ENCODE peak calls at places on chromosomes 4 and X, in seven cellular contexts. L is effector memory CD4-positive, alpha-beta T cell; R is Caco-2; K is CD4-positive, alpha-beta memory T cell; M is ascending aorta; O is transverse colon; Q is RWPE2. A is an unnamed sample. For H3K4me1, the result is how much of the 10 kb centered on the place peaks cover.

GRCh38 chr4:52057196-52057595 is 6.1 kb downstream of the SPATA18 start:
- DNase-seq in L (no peak), R (no peak), K (no peak), M (no peak), O (no peak), Q (no peak), A (no peak)

GRCh38 chr4:94305468-94306225 is 37.0 kb downstream of the HPGDS start:
- DNase-seq in L (no peak), R (no peak), K (no peak), M (no peak), O (no peak), Q (no peak), A (no peak)

GRCh38 chr4:119300072-119300387 is 21.9 kb downstream of the FABP2 start:
- DNase-seq in L (peak), R (peak), K (no peak), M (no peak), O (peak), Q (no peak), A (no peak)

GRCh38 chrX:18351774-18352173 is 2.7 kb downstream of the SCML2 start:
- DNase-seq in L (no peak), R (no peak), K (no peak), M (no peak), O (no peak), Q (no peak), A (no peak)

GRCh38 chrX:9730752-9731151 is 34.9 kb downstream of the GPR143 start:
- DNase-seq in L (no peak), R (no peak), K (no peak), M (no peak), O (no peak), Q (no peak), A (no peak)

GRCh38 chr4:47945930-47946726 is 31.7 kb upstream of the NFXL1 start:
- DNase-seq in L (no peak), R (no peak), K (no peak), M (no peak), O (no peak), Q (no peak), A (no peak)

GRCh38 chr4:112752061-112752460 is 115.1 kb downstream of the LARP7 start:
- DNase-seq in L (no peak), R (no peak), K (no peak), M (no peak), O (no peak), Q (no peak), A (no peak)

GRCh38 chrX:47380268-47380667 is 9.9 kb downstream of the ZNF157 start:
- DNase-seq in L (peak), R (no peak), K (peak), M (no peak), O (peak), Q (no peak), A (no peak)

GRCh38 chrX:28205905-28206304 is 224.7 kb upstream of the DCAF8L1 start:
- DNase-seq in L (no peak), R (no peak), K (no peak), M (no peak), O (no peak), Q (no peak), A (no peak)

GRCh38 chrX:132022115-132022862 is 813 bp upstream of the STK26 start:
- DNase-seq in L (no peak), R (peak), K (peak), M (no peak), O (peak), Q (no peak), A (no peak)

GRCh38 chr4:127533028-127533700 is 99.6 kb upstream of the INTU start:
- DNase-seq in L (no peak), R (no peak), K (no peak), M (no peak), O (peak), Q (no peak), A (no peak)

GRCh38 chr4:58286335-58286734 is 1176.2 kb upstream of the IGFBP7 start:
- DNase-seq in L (no peak), R (no peak), K (no peak), M (no peak), O (no peak), Q (no peak), A (no peak)

GRCh38 chrX:84729809-84730208 is 227.6 kb upstream of the HDX start:
- DNase-seq in L (no peak), R (peak), K (peak), M (no peak), O (no peak), Q (no peak), A (no peak)

GRCh38 chr4:140238353-140239041 is 84.5 kb upstream of the MAML3 start:
- DNase-seq in L (no peak), R (no peak), K (no peak), M (peak), O (peak), Q (no peak), A (peak)

GRCh38 chr4:140237616-140238352 is 83.8 kb upstream of the MAML3 start:
- DNase-seq in L (no peak), R (no peak), K (no peak), M (peak), O (peak), Q (no peak), A (peak)

GRCh38 chr4:140236649-140237160 is 82.7 kb upstream of the MAML3 start:
- DNase-seq in L (no peak), R (no peak), K (no peak), M (no peak), O (no peak), Q (no peak), A (no peak)

GRCh38 chr4:140240237-140240636 is 86.3 kb upstream of the MAML3 start:
- DNase-seq in L (no peak), R (no peak), K (no peak), M (no peak), O (no peak), Q (no peak), A (no peak)

DNA sequence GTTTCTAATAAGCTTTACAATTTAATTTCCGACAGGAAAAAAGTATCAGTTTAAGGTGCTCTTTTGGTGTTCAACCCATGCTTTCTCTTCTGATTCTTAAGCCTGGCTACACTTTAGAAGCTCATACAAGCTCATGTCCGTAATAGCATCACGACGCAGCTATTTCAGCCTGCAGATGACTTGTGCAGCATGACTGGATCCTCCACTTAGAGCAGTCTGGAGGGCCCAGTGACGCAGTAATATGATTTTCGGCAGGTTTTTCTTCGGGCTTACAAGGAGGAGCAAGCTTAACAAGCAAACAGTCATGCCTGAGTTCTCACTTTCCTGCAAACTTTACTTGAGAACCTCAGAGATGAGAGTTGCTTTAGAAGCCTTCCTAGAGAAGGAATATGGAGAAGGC is 85.3 kb upstream of the MAML3 start:
- DNase-seq in L (no peak), R (no peak), K (no peak), M (no peak), O (no peak), Q (no peak), A (no peak)
- H3K4me1 ChIP-seq in L (under half), R (under half), K (under half), M (under half), O (half or more), Q (under half), A (under half)

GRCh38 chr4:8216443-8217245 is 17.6 kb downstream of the SH3TC1 start:
- DNase-seq in L (no peak), R (no peak), K (no peak), M (no peak), O (no peak), Q (no peak), A (no peak)
- H3K4me1 ChIP-seq in L (under half), R (under half), K (under half), M (under half), O (under half), Q (under half), A (under half)

GRCh38 chrX:41110801-41111625 is 25.8 kb downstream of the USP9X start:
- DNase-seq in L (no peak), R (no peak), K (no peak), M (no peak), O (no peak), Q (no peak), A (no peak)
- H3K4me1 ChIP-seq in L (under half), R (under half), K (half or more), M (under half), O (under half), Q (under half), A (under half)

DNA sequence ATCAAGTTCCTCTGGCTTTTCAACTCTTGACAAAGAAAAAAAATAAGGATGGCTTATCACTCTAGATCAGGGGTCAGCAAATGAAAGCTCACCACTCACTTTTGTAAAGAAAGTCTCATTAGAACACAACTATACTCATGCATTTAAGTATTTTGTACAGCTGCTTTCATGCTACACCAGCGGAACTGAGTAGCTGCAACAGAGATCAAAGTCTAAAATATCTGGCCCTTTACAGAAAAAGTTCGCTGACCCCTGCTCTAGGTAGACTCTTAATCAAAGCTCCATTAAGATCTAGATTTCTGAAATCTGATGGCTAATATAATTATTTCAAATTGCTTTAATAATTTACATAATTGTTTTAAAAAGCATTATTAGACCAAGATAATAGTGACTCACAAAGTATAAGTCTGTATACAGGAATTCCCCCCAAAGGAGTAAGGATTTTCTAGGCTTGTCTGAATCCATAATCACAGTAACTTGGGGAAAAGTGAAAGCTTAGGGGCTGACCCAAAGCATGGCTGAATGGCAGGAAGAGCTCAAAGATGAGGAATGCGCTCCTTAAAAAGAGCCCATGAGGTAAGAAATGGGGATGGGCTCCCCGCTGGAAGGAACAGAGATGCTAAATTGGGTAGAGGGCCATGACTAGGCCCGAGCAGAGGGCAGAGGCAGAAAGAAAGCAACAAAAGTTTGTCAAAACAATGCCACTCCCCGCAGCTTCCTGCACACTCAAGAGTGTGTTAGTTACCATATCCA is 140.3 kb downstream of the SH3KBP1 start:
- DNase-seq in L (no peak), R (no peak), K (no peak), M (no peak), O (no peak), Q (no peak), A (no peak)
- H3K4me1 ChIP-seq in L (half or more), R (under half), K (half or more), M (under half), O (under half), Q (under half), A (under half)

GRCh38 chr4:54063224-54063623 is 1.2 kb downstream of the CHIC2 start:
- DNase-seq in L (no peak), R (no peak), K (no peak), M (no peak), O (no peak), Q (no peak), A (no peak)

GRCh38 chr4:54061873-54062272 is 2.5 kb downstream of the CHIC2 start:
- DNase-seq in L (no peak), R (no peak), K (no peak), M (no peak), O (no peak), Q (no peak), A (no peak)

GRCh38 chr4:54063737-54064316 is 578 bp downstream of the CHIC2 start:
- DNase-seq in L (peak), R (peak), K (no peak), M (no peak), O (peak), Q (no peak), A (no peak)

GRCh38 chr4:54061067-54061466 is 3.3 kb downstream of the CHIC2 start:
- DNase-seq in L (no peak), R (no peak), K (no peak), M (no peak), O (no peak), Q (no peak), A (no peak)

GRCh38 chr4:54062392-54062791 is 2.0 kb downstream of the CHIC2 start:
- DNase-seq in L (no peak), R (no peak), K (no peak), M (no peak), O (no peak), Q (no peak), A (no peak)
- H3K4me1 ChIP-seq in L (under half), R (under half), K (half or more), M (under half), O (half or more), Q (half or more), A (half or more)

GRCh38 chrX:65686246-65686645 is 18.8 kb downstream of the MSN start:
- DNase-seq in L (no peak), R (no peak), K (no peak), M (no peak), O (no peak), Q (no peak), A (no peak)

GRCh38 chrX:65690057-65690855 is 22.8 kb downstream of the MSN start:
- DNase-seq in L (no peak), R (no peak), K (no peak), M (peak), O (no peak), Q (no peak), A (no peak)

GRCh38 chrX:65689377-65689776 is 21.9 kb downstream of the MSN start:
- DNase-seq in L (no peak), R (no peak), K (no peak), M (no peak), O (no peak), Q (no peak), A (no peak)

GRCh38 chrX:65687367-65687766 is 19.9 kb downstream of the MSN start:
- DNase-seq in L (no peak), R (no peak), K (no peak), M (no peak), O (no peak), Q (no peak), A (no peak)

GRCh38 chrX:65688403-65688881 is 21.0 kb downstream of the MSN start:
- DNase-seq in L (no peak), R (no peak), K (no peak), M (no peak), O (peak), Q (no peak), A (no peak)
- H3K4me1 ChIP-seq in L (half or more), R (under half), K (half or more), M (under half), O (half or more), Q (under half), A (half or more)

GRCh38 chr4:41143721-41144379 is 70.5 kb downstream of the APBB2 start:
- DNase-seq in L (no peak), R (no peak), K (no peak), M (no peak), O (no peak), Q (no peak), A (no peak)

GRCh38 chr4:41140410-41140809 is 73.9 kb downstream of the APBB2 start:
- DNase-seq in L (no peak), R (no peak), K (no peak), M (no peak), O (no peak), Q (no peak), A (no peak)

GRCh38 chr4:41142946-41143720 is 71.2 kb downstream of the APBB2 start:
- DNase-seq in L (no peak), R (no peak), K (no peak), M (no peak), O (peak), Q (no peak), A (peak)

GRCh38 chr4:41142356-41142755 is 72.0 kb downstream of the APBB2 start:
- DNase-seq in L (no peak), R (no peak), K (no peak), M (no peak), O (no peak), Q (no peak), A (no peak)

DNA sequence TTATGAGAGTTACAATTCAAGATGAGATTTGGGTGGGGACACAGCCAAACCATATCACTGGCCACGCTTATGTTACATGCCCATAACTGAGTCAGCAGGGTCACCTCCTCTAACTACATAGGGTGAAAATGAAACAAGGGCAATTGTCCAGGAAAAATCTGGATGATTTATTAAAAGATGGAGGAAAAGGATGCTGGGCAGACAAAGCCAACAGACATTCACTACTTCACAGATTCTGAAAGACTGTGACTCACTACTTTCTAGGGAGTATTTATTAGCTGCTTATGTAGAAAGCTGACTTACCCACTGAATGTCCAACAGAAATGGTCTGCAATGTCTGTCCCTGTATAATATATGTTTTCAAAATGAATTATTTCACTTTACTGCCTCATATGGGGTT is 72.4 kb downstream of the APBB2 start:
- DNase-seq in L (no peak), R (no peak), K (no peak), M (no peak), O (no peak), Q (no peak), A (no peak)
- H3K4me1 ChIP-seq in L (under half), R (under half), K (under half), M (under half), O (under half), Q (half or more), A (under half)